ENCODE peak calls at places on chromosome 3, in five cellular contexts. X is endothelial cell; Q is activated CD8-positive, alpha-beta memory T cell treated with anti-CD3 and anti-CD28 coated beads for 48 hours; P is foreskin fibroblast; E is hypothalamus. Y is an unnamed sample.

GRCh38 chr3:113276581-113277080 is 65.3 kb downstream of the BOC start:
- DNase-seq in X (no peak), P (no peak), Q (no peak), E (no peak), Y (no peak)

GRCh38 chr3:10517616-10518015 is 12.2 kb upstream of the ATP2B2 start:
- DNase-seq in E (no peak), Q (no peak), X (no peak), P (no peak), Y (no peak)

GRCh38 chr3:46849098-46849631 is 14.1 kb downstream of the MYL3 start:
- DNase-seq in E (no peak), Q (no peak), P (no peak), X (peak; percentile 2), Y (no peak)

GRCh38 chr3:153190923-153191322 is 28.9 kb downstream of the RAP2B start:
- DNase-seq in Q (no peak), P (no peak), E (no peak), X (no peak), Y (no peak)

GRCh38 chr3:184785856-184786255 is 26.1 kb upstream of the VPS8 start:
- DNase-seq in E (no peak), X (no peak), Q (no peak), P (peak; percentile 42), Y (no peak)

GRCh38 chr3:131806736-131807135 is 228.1 kb downstream of the CPNE4 start:
- DNase-seq in E (no peak), Q (no peak), P (no peak), X (no peak), Y (no peak)

GRCh38 chr3:173743111-173743510 is 345.6 kb downstream of the NLGN1 start:
- DNase-seq in X (no peak), Q (no peak), P (peak; percentile 69), E (no peak), Y (no peak)

GRCh38 chr3:178482981-178483380 is 53.3 kb upstream of the KCNMB2 start:
- DNase-seq in E (no peak), X (no peak), P (peak; percentile 7), Q (no peak), Y (no peak)

GRCh38 chr3:29137601-29138000 is 143.3 kb upstream of the RBMS3 start:
- DNase-seq in P (no peak), X (no peak), Q (no peak), E (no peak), Y (no peak)

GRCh38 chr3:133476971-133477375 is 77.1 kb downstream of the BFSP2 start:
- DNase-seq in E (no peak), P (no peak), Q (no peak), X (no peak), Y (peak; percentile 81)

GRCh38 chr3:50255251-50255615 is 13.7 kb upstream of the SEMA3B start:
- DNase-seq in P (no peak), X (no peak), Q (no peak), E (no peak), Y (no peak)